ENCODE peak calls at places on chromosomes 16 and 17, in four cellular contexts. M is NCI-H1694, J is neural crest cell, T is right lobe of liver. P is an unnamed sample.

GRCh38 chr17:77465358-77466041 is 324.7 kb downstream of the SEC14L1 start:
- DNase-seq in M (no peak), J (no peak), T (peak), P (no peak)

GRCh38 chr17:39116224-39116623 is 35.2 kb downstream of the PLXDC1 start:
- DNase-seq in M (no peak), J (no peak), T (no peak), P (no peak)

GRCh38 chr16:52993179-52993578 is 59.5 kb downstream of the CHD9NB start:
- DNase-seq in M (no peak), J (no peak), T (no peak), P (no peak)

GRCh38 chr17:67434061-67434525 is 57.0 kb downstream of the PITPNC1 start:
- DNase-seq in M (no peak), J (no peak), T (no peak), P (no peak)

GRCh38 chr16:87333101-87333500 is 15.9 kb upstream of the C16orf95 start:
- DNase-seq in M (no peak), J (no peak), T (peak), P (no peak)

GRCh38 chr17:69213059-69213813 is 15.4 kb downstream of the ABCA10 start:
- DNase-seq in M (no peak), J (no peak), T (no peak), P (no peak)

GRCh38 chr16:85204242-85205010 is 92.2 kb upstream of the CIBAR2 start:
- DNase-seq in M (no peak), J (no peak), T (no peak), P (no peak)

GRCh38 chr17:73786286-73786743 is 142.1 kb upstream of the SDK2 start:
- DNase-seq in M (no peak), J (peak), T (no peak), P (no peak)

GRCh38 chr17:45977506-45977824 is 21.6 kb upstream of the STH start:
- DNase-seq in M (no peak), J (no peak), T (no peak), P (no peak)

GRCh38 chr17:55295411-55296170 is 30.8 kb downstream of the HLF start:
- DNase-seq in M (peak), J (peak), T (peak), P (peak)

GRCh38 chr16:4052801-4053662 is 63.2 kb downstream of the ADCY9 start:
- DNase-seq in M (peak), J (no peak), T (peak), P (peak)

GRCh38 chr17:65530985-65531507 is 30.4 kb downstream of the AXIN2 start:
- DNase-seq in M (no peak), J (peak), T (no peak), P (no peak)

GRCh38 chr17:63838586-63839184 is 3.8 kb downstream of the SMARCD2 start:
- DNase-seq in M (no peak), J (no peak), T (peak), P (no peak)

GRCh38 chr17:39597372-39598046 is 10.2 kb downstream of the NEUROD2 start:
- DNase-seq in M (peak), J (no peak), T (no peak), P (peak)

GRCh38 chr16:77191259-77191969 is 424 bp downstream of the MON1B start:
- DNase-seq in M (no peak), J (no peak), T (peak), P (no peak)

GRCh38 chr17:43094129-43094834 is 30.9 kb downstream of the BRCA1 start:
- DNase-seq in M (peak), J (no peak), T (no peak), P (no peak)

GRCh38 chr16:88076211-88076931 is 125.1 kb downstream of the BANP start:
- DNase-seq in M (no peak), J (no peak), T (peak), P (no peak)

GRCh38 chr17:7220593-7221280 is 999 bp downstream of the ACADVL start:
- DNase-seq in M (peak), J (no peak), T (peak), P (peak)

GRCh38 chr16:87140211-87141200 is 176.7 kb downstream of the C16orf95 start:
- DNase-seq in M (no peak), J (no peak), T (no peak), P (no peak)

GRCh38 chr17:49575524-49576120 is at the start of gene NXPH3:
- DNase-seq in M (peak), J (peak), T (peak), P (peak)

GRCh38 chr16:24971718-24972117 is 43.5 kb downstream of the ARHGAP17 start:
- DNase-seq in M (no peak), J (no peak), T (no peak), P (no peak)

GRCh38 chr17:77449908-77450741 is 309.4 kb downstream of the SEC14L1 start:
- DNase-seq in M (peak), J (peak), T (no peak), P (no peak)

GRCh38 chr17:33266611-33267010 is 26.5 kb downstream of the ASIC2 start:
- DNase-seq in M (no peak), J (no peak), T (no peak), P (no peak)

GRCh38 chr17:3602499-3602898 is 6.7 kb downstream of the TRPV1 start:
- DNase-seq in M (peak), J (no peak), T (no peak), P (no peak)

GRCh38 chr17:37742762-37743611 is 1.9 kb downstream of the HNF1B start:
- DNase-seq in M (no peak), J (no peak), T (no peak), P (no peak)

GRCh38 chr17:4229627-4230026 is 34.2 kb downstream of the ANKFY1 start:
- DNase-seq in M (no peak), J (no peak), T (no peak), P (peak)

P was measured in NCI-H2171 treated with DMSO at 0.1 percent for 48 hours.